ENCODE peak calls at places on chromosomes 5 and 9, in six cellular contexts. Y, R, B, O, X and C are unnamed samples.

GRCh38 chr9:85185486-85186217 is 516.1 kb downstream of the NTRK2 start:
- DNase-seq in Y (no peak), R (no peak), B (no peak), O (no peak), X (no peak), C (no peak)

GRCh38 chr5:172187118-172188032 is 649 bp downstream of the STK10 start:
- DNase-seq in Y (no peak), R (no peak), B (peak; percentile 84), O (peak; percentile 60), X (peak; percentile 89), C (no peak)

GRCh38 chr9:16221350-16221749 is 649.1 kb downstream of the BNC2 start:
- DNase-seq in Y (no peak), R (no peak), B (no peak), O (no peak), X (no peak), C (no peak)

GRCh38 chr5:132750471-132751230 is 3.4 kb downstream of the CCNI2 start:
- DNase-seq in Y (no peak), R (no peak), B (no peak), O (no peak), X (no peak), C (no peak)

GRCh38 chr5:150245808-150246207 is 43.8 kb downstream of the CAMK2A start:
- DNase-seq in Y (no peak), R (no peak), B (no peak), O (no peak), X (no peak), C (no peak)

GRCh38 chr9:71685394-71685793 is 82.9 kb downstream of the CEMIP2 start:
- DNase-seq in Y (no peak), R (no peak), B (no peak), O (peak; percentile 31), X (no peak), C (no peak)

GRCh38 chr9:136289651-136290507 is 14.0 kb downstream of the CCDC187 start:
- DNase-seq in Y (no peak), R (no peak), B (no peak), O (no peak), X (no peak), C (no peak)

GRCh38 chr5:61817472-61818326 is 485.6 kb downstream of the ZSWIM6 start:
- DNase-seq in Y (peak; percentile 44), R (peak; percentile 11), B (no peak), O (peak; percentile 56), X (peak; percentile 83), C (peak; percentile 14)

GRCh38 chr5:100900142-100900795 is 2.8 kb downstream of the ST8SIA4 start:
- DNase-seq in Y (peak; percentile 59), R (no peak), B (peak; percentile 66), O (no peak), X (peak; percentile 19), C (no peak)